ENCODE peak calls at places on chromosomes 7 and 10, in four cellular contexts. A, T, I and X are unnamed samples.

GRCh38 chr10:126844406-126844805 is 60.8 kb upstream of the DOCK1 start:
- DNase-seq in I (no peak), A (no peak), T (peak; percentile 59), X (no peak)

GRCh38 chr7:139660317-139661042 is 117.3 kb downstream of the HIPK2 start:
- DNase-seq in T (peak; percentile 46), I (no peak), A (no peak), X (no peak)

GRCh38 chr7:23520582-23520981 is 11.2 kb downstream of the TRA2A start:
- DNase-seq in I (no peak), A (no peak), T (no peak), X (no peak)

GRCh38 chr10:69757553-69758309 is 44.0 kb upstream of the COL13A1 start:
- DNase-seq in A (peak; percentile 25), T (peak; percentile 75), I (no peak), X (no peak)

GRCh38 chr7:130273863-130274262 is 7.2 kb downstream of the CPA2 start:
- DNase-seq in I (no peak), A (no peak), T (peak; percentile 54), X (no peak)

GRCh38 chr7:89514970-89515369 is 639.3 kb upstream of the STEAP1 start:
- DNase-seq in T (no peak), I (no peak), A (no peak), X (no peak)

GRCh38 chr7:122132341-122132740 is 11.7 kb downstream of the AASS start:
- DNase-seq in I (no peak), T (no peak), A (no peak), X (no peak)

GRCh38 chr7:21454906-21455305 is 27.0 kb downstream of the SP4 start:
- DNase-seq in T (no peak), A (no peak), I (no peak), X (no peak)

GRCh38 chr10:34960983-34961382 is 129.2 kb downstream of the CUL2 start:
- DNase-seq in I (no peak), T (no peak), A (no peak), X (no peak)

GRCh38 chr7:129169171-129169643 is 19.2 kb upstream of the SMO start:
- DNase-seq in I (peak; percentile 19), T (peak; percentile 70), A (no peak), X (peak; percentile 9)

GRCh38 chr10:105585215-105585614 is 944.1 kb downstream of the SORCS3 start:
- DNase-seq in A (no peak), I (no peak), T (no peak), X (no peak)

GRCh38 chr10:33145451-33146188 is 187.6 kb upstream of the ITGB1 start:
- DNase-seq in T (no peak), I (no peak), A (no peak), X (no peak)

GRCh38 chr7:114922652-114923402 is 933 bp downstream of the MDFIC start:
- DNase-seq in A (no peak), I (peak; percentile 86), T (peak; percentile 58), X (peak; percentile 51)

GRCh38 chr10:126242352-126243260 is 145.7 kb downstream of the ADAM12 start:
- DNase-seq in I (no peak), T (peak; percentile 54), A (peak; percentile 64), X (no peak)

GRCh38 chr7:148507741-148508285 is 82.8 kb upstream of the C7orf33 start:
- DNase-seq in I (peak; percentile 19), T (no peak), A (no peak), X (no peak)

GRCh38 chr7:90842430-90842788 is 246.3 kb downstream of the CDK14 start:
- DNase-seq in T (no peak), I (no peak), A (no peak), X (no peak)